ENCODE peak calls at places on chromosomes 16 and 17, in nine cellular contexts. R is sigmoid colon; P is NCI-H2227 treated with DMSO at 0.1 percent for 48 hours; X is activated naive CD4-positive, alpha-beta T cell treated with Interleukin-2 at 50 U/mL for 16 hours; C is NCI-H1105 treated with DMSO at 0.1 percent for 48 hours; K is HEK293T; A is activated naive CD8-positive, alpha-beta T cell treated with anti-CD3 and anti-CD28 coated beads, Interleukin-2, amount 50 U/mL, for 24 hours; Y is BE2C; V is T-helper 1 cell. T is an unnamed sample.
A peak's percentile ranks its signal among the peaks of the same experiment; 100 is the strongest.

GRCh38 chr16:84329016-84329415 is 34.3 kb downstream of the WFDC1 start:
- DNase-seq in C (no peak), V (no peak), X (no peak), R (peak; percentile 40), P (no peak), K (no peak), A (no peak), Y (no peak), T (no peak)

GRCh38 chr17:81338301-81339179 is 43.4 kb upstream of the SLC38A10 start:
- DNase-seq in V (no peak), X (no peak), R (peak; percentile 69), C (no peak), Y (peak; percentile 86), A (no peak), P (no peak), K (no peak), T (no peak)

GRCh38 chr16:9042943-9043680 is 48.3 kb upstream of the HAPSTR1 start:
- DNase-seq in X (no peak), A (no peak), R (no peak), V (no peak), K (no peak), P (no peak), C (no peak), Y (no peak), T (no peak)

GRCh38 chr16:85891033-85891775 is 7.8 kb upstream of the IRF8 start:
- DNase-seq in V (no peak), C (peak; percentile 75), K (no peak), P (no peak), R (no peak), X (no peak), Y (no peak), A (peak; percentile 1), T (no peak)

GRCh38 chr16:72995151-72995881 is 52.6 kb downstream of the ZFHX3 start:
- DNase-seq in P (no peak), K (peak; percentile 62), V (no peak), R (no peak), Y (peak; percentile 40), A (peak; percentile 24), C (no peak), X (no peak), T (peak; percentile 28)

GRCh38 chr17:69367298-69367697 is 40.4 kb upstream of the ABCA5 start:
- DNase-seq in Y (no peak), R (no peak), V (no peak), A (no peak), X (no peak), C (no peak), K (no peak), P (no peak), T (no peak)

GRCh38 chr16:89370081-89370511 is 120.3 kb downstream of the ANKRD11 start:
- DNase-seq in Y (no peak), P (no peak), K (no peak), X (no peak), A (no peak), V (no peak), C (no peak), R (no peak), T (no peak)

GRCh38 chr16:51624083-51624775 is 473.2 kb upstream of the SALL1 start:
- DNase-seq in A (no peak), K (no peak), C (no peak), X (no peak), R (no peak), P (no peak), Y (no peak), V (no peak), T (no peak)

GRCh38 chr16:67183284-67183626 is 508 bp downstream of the MATCAP1 start:
- DNase-seq in A (no peak), K (no peak), Y (no peak), V (no peak), R (no peak), X (no peak), P (no peak), C (no peak), T (no peak)

GRCh38 chr16:50697881-50698767 is 4.7 kb downstream of the NOD2 start:
- DNase-seq in K (no peak), C (no peak), A (peak; percentile 67), R (no peak), Y (no peak), X (peak; percentile 80), V (peak; percentile 29), P (no peak), T (no peak)

GRCh38 chr17:57429966-57430365 is 173.6 kb downstream of the MSI2 start:
- DNase-seq in V (no peak), Y (no peak), P (no peak), X (no peak), R (no peak), K (no peak), A (no peak), C (no peak), T (no peak)

GRCh38 chr17:5128905-5129535 is 13.2 kb downstream of the USP6 start:
- DNase-seq in K (no peak), P (no peak), C (no peak), X (no peak), Y (no peak), A (no peak), V (no peak), R (no peak), T (no peak)

GRCh38 chr17:35801583-35802224 is 6.3 kb upstream of the MMP28 start:
- DNase-seq in A (no peak), K (no peak), P (no peak), Y (peak; percentile 96), R (peak; percentile 98), C (no peak), V (no peak), X (no peak), T (no peak)

GRCh38 chr17:77690271-77691161 is 268.0 kb upstream of the TNRC6C start:
- DNase-seq in X (no peak), K (no peak), A (peak; percentile 18), V (no peak), Y (peak; percentile 45), P (peak; percentile 37), R (no peak), C (no peak), T (no peak)

GRCh38 chr16:75491876-75492275 is 3.4 kb downstream of the CHST6 start:
- DNase-seq in R (no peak), P (no peak), K (peak; percentile 52), A (no peak), V (no peak), X (no peak), Y (peak; percentile 88), C (peak; percentile 78), T (no peak)

GRCh38 chr17:13038931-13039665 is 21.3 kb upstream of the ELAC2 start:
- DNase-seq in P (no peak), A (no peak), C (no peak), V (no peak), K (no peak), Y (no peak), R (no peak), X (no peak), T (no peak)

GRCh38 chr16:56191807-56192643 is 736 bp downstream of the GNAO1 start:
- DNase-seq in R (no peak), Y (peak; percentile 38), A (no peak), V (no peak), X (peak; percentile 21), K (no peak), P (no peak), C (peak; percentile 40), T (no peak)

GRCh38 chr17:28738680-28739384 is 5.0 kb upstream of the TRAF4 start:
- DNase-seq in Y (no peak), V (no peak), C (no peak), X (peak; percentile 67), K (no peak), R (no peak), P (no peak), A (peak; percentile 70), T (no peak)

GRCh38 chr16:49315602-49316001 is 34.0 kb upstream of the CBLN1 start:
- DNase-seq in A (no peak), Y (no peak), X (no peak), P (no peak), C (no peak), R (no peak), V (no peak), K (no peak), T (no peak)